ENCODE peak calls at places on chromosome 11, in five cellular contexts. D, W, M, V and Q are unnamed samples.

GRCh38 chr11:110179064-110179463 is 85.9 kb downstream of the ZC3H12C start:
- DNase-seq in W (no peak), M (no peak), D (no peak), V (no peak), Q (no peak)

GRCh38 chr11:117828641-117829368 is 4.3 kb upstream of the FXYD2 start:
- DNase-seq in W (peak), D (peak), V (no peak), M (peak), Q (peak)

GRCh38 chr11:82927264-82927880 is 25.8 kb downstream of the DDIAS start:
- DNase-seq in V (peak), D (no peak), M (peak), W (peak), Q (peak)

GRCh38 chr11:119843760-119844330 is 114.8 kb upstream of the NECTIN1 start:
- DNase-seq in M (no peak), D (no peak), V (no peak), W (no peak), Q (no peak)

GRCh38 chr11:110349109-110349996 is 52.9 kb upstream of the RDX start:
- DNase-seq in D (no peak), W (no peak), M (no peak), V (no peak), Q (no peak)

GRCh38 chr11:125167954-125168821 is 3.6 kb downstream of the PKNOX2 start:
- DNase-seq in W (peak), V (peak), M (peak), D (no peak), Q (peak)

GRCh38 chr11:57648791-57649735 is 649 bp downstream of the YPEL4 start:
- DNase-seq in D (no peak), W (no peak), V (no peak), M (no peak), Q (no peak)

GRCh38 chr11:64207247-64208085 is 945 bp downstream of the FERMT3 start:
- DNase-seq in W (peak), V (no peak), M (no peak), D (peak), Q (peak)

GRCh38 chr11:70574725-70575347 is 176.5 kb downstream of the CTTN start:
- DNase-seq in M (no peak), V (no peak), D (no peak), W (no peak), Q (no peak)

GRCh38 chr11:72962084-72962483 is 147.9 kb downstream of the ATG16L2 start:
- DNase-seq in W (peak), V (peak), D (no peak), M (no peak), Q (peak)

GRCh38 chr11:102709211-102709980 is 3.8 kb upstream of the MMP27 start:
- DNase-seq in M (no peak), W (peak), V (no peak), D (no peak), Q (peak)

GRCh38 chr11:46427364-46427763 is 35.8 kb upstream of the CHRM4 start:
- DNase-seq in W (no peak), M (no peak), V (no peak), D (no peak), Q (no peak)

GRCh38 chr11:97895572-97895971 is 1125.2 kb upstream of the CNTN5 start:
- DNase-seq in D (no peak), W (no peak), V (no peak), M (no peak), Q (no peak)

GRCh38 chr11:41392591-41392990 is 66.9 kb downstream of the LRRC4C start:
- DNase-seq in M (no peak), W (no peak), V (no peak), D (no peak), Q (no peak)

GRCh38 chr11:75319035-75319877 is 32.2 kb downstream of the ARRB1 start:
- DNase-seq in V (no peak), M (no peak), W (peak), D (no peak), Q (no peak)

GRCh38 chr11:78562398-78562797 is 12.3 kb downstream of the NARS2 start:
- DNase-seq in V (no peak), W (peak), M (peak), D (no peak), Q (peak)
- H3K4me3 ChIP-seq in V (no peak), W (no peak), M (no peak), D (no peak), Q (no peak)

DNA sequence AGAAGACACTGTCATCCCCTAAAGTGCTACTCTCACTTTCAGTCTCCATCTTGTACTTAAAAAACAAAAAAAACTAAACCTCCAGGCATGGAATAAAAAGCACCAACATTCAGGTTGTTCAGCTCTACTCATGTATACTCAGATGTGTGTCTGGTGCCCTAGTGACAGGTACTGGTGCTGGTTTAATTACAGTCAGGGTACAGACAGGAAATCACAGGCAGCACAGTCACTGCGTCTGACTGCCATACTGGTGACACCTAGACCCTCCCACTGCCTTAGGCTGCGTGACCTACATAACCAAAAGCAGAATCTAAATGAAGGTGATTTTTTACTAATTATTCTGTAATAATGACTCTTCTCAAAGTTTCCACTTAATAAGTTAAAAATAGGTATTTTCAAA is at the start of gene ARHGAP32:
- DNase-seq in W (no peak), V (no peak), D (no peak), M (no peak), Q (no peak)
- H3K4me3 ChIP-seq in W (no peak), V (no peak), D (no peak), M (no peak), Q (no peak)

DNA sequence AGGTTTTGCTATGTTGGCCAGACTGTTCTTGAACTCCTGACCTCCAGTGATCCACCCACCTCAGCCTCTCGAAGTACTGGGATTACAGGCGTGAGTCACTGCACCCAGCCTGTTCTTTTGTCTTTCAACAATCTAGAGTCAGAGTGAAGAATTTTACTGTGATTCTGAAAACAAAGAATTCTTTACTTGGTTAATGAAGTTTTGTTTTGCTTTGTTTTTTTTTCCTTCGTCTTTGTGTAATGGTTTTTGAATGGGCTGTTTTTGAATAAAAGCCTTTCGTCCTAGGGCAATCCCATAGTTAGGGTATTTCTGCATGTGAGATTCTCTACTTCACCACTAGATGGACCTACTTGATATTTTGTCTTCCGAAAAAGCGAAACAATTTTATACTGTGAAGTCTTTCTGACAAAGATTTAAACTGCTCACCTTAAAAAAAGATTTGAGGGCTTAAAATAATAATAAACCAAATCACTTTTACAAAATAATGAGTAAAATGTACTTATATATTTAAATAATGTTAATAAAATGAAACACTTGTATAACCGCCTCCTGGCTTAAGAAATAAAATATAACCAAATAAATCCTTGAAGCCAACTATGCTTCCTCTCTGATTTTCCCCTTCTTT is 43.4 kb upstream of the SC5D start:
- DNase-seq in D (no peak), M (no peak), W (peak), V (no peak), Q (peak)
- H3K4me3 ChIP-seq in D (no peak), M (no peak), W (no peak), V (no peak), Q (no peak)

GRCh38 chr11:14356342-14356741 is 2.6 kb downstream of the RRAS2 start:
- DNase-seq in M (no peak), D (no peak), V (no peak), W (no peak), Q (no peak)

GRCh38 chr11:14357843-14358728 is 897 bp downstream of the RRAS2 start:
- DNase-seq in D (peak), W (peak), M (peak), V (no peak), Q (peak)

GRCh38 chr11:14360976-14361375 is 2.0 kb upstream of the RRAS2 start:
- DNase-seq in D (no peak), V (no peak), M (no peak), W (no peak), Q (no peak)

GRCh38 chr11:14359573-14360031 is 619 bp upstream of the RRAS2 start:
- DNase-seq in W (no peak), M (no peak), D (no peak), V (no peak), Q (no peak)

GRCh38 chr11:14358729-14359439 is at the start of gene RRAS2:
- DNase-seq in M (peak), D (peak), V (no peak), W (peak), Q (peak)
- H3K4me3 ChIP-seq in M (peak), D (peak), V (peak), W (peak), Q (peak)

GRCh38 chr11:94574193-94574961 is 7.2 kb downstream of the PIWIL4 start:
- DNase-seq in V (peak), D (no peak), M (no peak), W (peak), Q (peak)
- H3K4me3 ChIP-seq in V (peak), D (no peak), M (no peak), W (no peak), Q (peak)

DNA sequence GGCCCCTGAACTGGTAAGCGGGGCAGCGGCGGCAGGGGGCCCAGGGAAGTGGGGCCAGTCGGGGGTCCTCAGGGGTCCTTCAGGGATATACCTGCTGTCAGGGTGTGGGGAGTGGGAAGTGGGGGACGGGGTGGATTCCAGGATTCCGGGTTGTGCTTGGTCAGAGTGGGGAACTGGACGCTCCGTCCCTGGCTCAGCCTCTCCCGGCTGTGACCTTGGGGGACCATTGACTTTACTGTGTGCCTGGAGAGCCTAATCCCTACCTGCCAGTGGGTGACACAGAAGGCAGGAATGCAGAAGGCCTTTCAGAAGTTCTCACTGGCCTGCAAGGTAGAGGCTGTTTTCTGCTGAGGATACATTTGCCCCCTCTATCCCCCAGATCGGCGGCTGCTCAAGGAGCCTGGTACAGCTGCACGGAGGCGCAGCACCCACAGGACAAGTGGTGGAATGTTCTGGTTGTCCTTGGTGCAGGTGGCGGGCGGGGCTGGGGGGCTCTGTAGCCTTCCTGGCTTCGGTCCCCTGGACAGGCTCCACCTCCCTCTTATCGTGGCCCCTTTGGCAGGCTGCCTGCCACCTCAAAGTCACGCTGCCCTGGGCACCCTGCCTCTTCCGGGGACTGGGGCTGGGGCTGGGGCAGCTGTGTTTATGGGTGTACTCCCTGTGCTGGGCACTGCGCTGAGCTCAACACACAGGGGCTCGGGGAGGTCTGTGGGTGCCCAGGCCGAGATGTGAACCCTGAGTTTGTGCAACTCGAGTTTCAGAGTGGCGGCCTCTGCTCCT is 18.4 kb downstream of the KCNQ1 start:
- DNase-seq in W (no peak), V (no peak), D (peak), M (no peak), Q (no peak)
- H3K4me3 ChIP-seq in W (no peak), V (no peak), D (peak), M (no peak), Q (no peak)

GRCh38 chr11:7376386-7376785 is 108.9 kb upstream of the OLFML1 start:
- DNase-seq in W (no peak), D (no peak), V (no peak), M (no peak), Q (no peak)
- H3K4me3 ChIP-seq in W (no peak), D (no peak), V (no peak), M (no peak), Q (no peak)